ENCODE peak calls at places on chromosomes 13 and 19, in ten cellular contexts. One of them, this sample, is unnamed.

GRCh38 chr19:39544920-39545319 is 5.0 kb upstream of the EID2 start:
- DNase-seq in right atrium auricular region: no peak
- DNase-seq in SJSA1: no peak
- DNase-seq in MV-4-11: peak; percentile 57
- DNase-seq in NCI-H748 treated with DMSO at 0.1 percent for 48 hours: no peak
- DNase-seq in K562: no peak
- DNase-seq in substantia nigra: no peak
- DNase-seq in HL-60: no peak
- DNase-seq in esophagus squamous epithelium: no peak
- DNase-seq in stimulated activated CD4-positive, alpha-beta T cell treated with anti-CD3 and anti-CD28 coated beads, Interleukin-4, amount 100 ng/mL, for 48 hours: no peak
- DNase-seq in this sample: no peak

GRCh38 chr13:20964904-20965303 is 62.4 kb upstream of the XPO4 start:
- DNase-seq in HL-60: no peak
- DNase-seq in SJSA1: no peak
- DNase-seq in NCI-H748 treated with DMSO at 0.1 percent for 48 hours: no peak
- DNase-seq in right atrium auricular region: no peak
- DNase-seq in substantia nigra: no peak
- DNase-seq in stimulated activated CD4-positive, alpha-beta T cell treated with anti-CD3 and anti-CD28 coated beads, Interleukin-4, amount 100 ng/mL, for 48 hours: no peak
- DNase-seq in esophagus squamous epithelium: no peak
- DNase-seq in MV-4-11: no peak
- DNase-seq in K562: no peak
- DNase-seq in this sample: no peak

GRCh38 chr13:109483369-109483768 is 303.0 kb downstream of the IRS2 start:
- DNase-seq in SJSA1: no peak
- DNase-seq in HL-60: no peak
- DNase-seq in stimulated activated CD4-positive, alpha-beta T cell treated with anti-CD3 and anti-CD28 coated beads, Interleukin-4, amount 100 ng/mL, for 48 hours: no peak
- DNase-seq in right atrium auricular region: no peak
- DNase-seq in esophagus squamous epithelium: no peak
- DNase-seq in K562: no peak
- DNase-seq in substantia nigra: no peak
- DNase-seq in MV-4-11: no peak
- DNase-seq in NCI-H748 treated with DMSO at 0.1 percent for 48 hours: no peak
- DNase-seq in this sample: no peak

GRCh38 chr13:21675095-21676007 is 4.5 kb downstream of the FGF9 start:
- DNase-seq in MV-4-11: no peak
- DNase-seq in right atrium auricular region: no peak
- DNase-seq in NCI-H748 treated with DMSO at 0.1 percent for 48 hours: peak; percentile 89
- DNase-seq in SJSA1: no peak
- DNase-seq in substantia nigra: peak; percentile 82
- DNase-seq in HL-60: no peak
- DNase-seq in stimulated activated CD4-positive, alpha-beta T cell treated with anti-CD3 and anti-CD28 coated beads, Interleukin-4, amount 100 ng/mL, for 48 hours: no peak
- DNase-seq in K562: no peak
- DNase-seq in esophagus squamous epithelium: no peak
- DNase-seq in this sample: peak; percentile 55

GRCh38 chr19:54158812-54159351 is 639 bp downstream of the LENG1 start:
- DNase-seq in right atrium auricular region: no peak
- DNase-seq in substantia nigra: no peak
- DNase-seq in stimulated activated CD4-positive, alpha-beta T cell treated with anti-CD3 and anti-CD28 coated beads, Interleukin-4, amount 100 ng/mL, for 48 hours: no peak
- DNase-seq in HL-60: no peak
- DNase-seq in SJSA1: no peak
- DNase-seq in esophagus squamous epithelium: no peak
- DNase-seq in NCI-H748 treated with DMSO at 0.1 percent for 48 hours: no peak
- DNase-seq in K562: no peak
- DNase-seq in MV-4-11: peak; percentile 76
- DNase-seq in this sample: no peak

GRCh38 chr13:21686761-21687391 is 16.0 kb downstream of the FGF9 start:
- DNase-seq in NCI-H748 treated with DMSO at 0.1 percent for 48 hours: no peak
- DNase-seq in substantia nigra: no peak
- DNase-seq in HL-60: no peak
- DNase-seq in stimulated activated CD4-positive, alpha-beta T cell treated with anti-CD3 and anti-CD28 coated beads, Interleukin-4, amount 100 ng/mL, for 48 hours: no peak
- DNase-seq in esophagus squamous epithelium: no peak
- DNase-seq in MV-4-11: no peak
- DNase-seq in K562: no peak
- DNase-seq in right atrium auricular region: no peak
- DNase-seq in SJSA1: no peak
- DNase-seq in this sample: no peak

GRCh38 chr13:100544866-100545683 is 43.5 kb downstream of the GGACT start:
- DNase-seq in esophagus squamous epithelium: no peak
- DNase-seq in HL-60: no peak
- DNase-seq in right atrium auricular region: no peak
- DNase-seq in MV-4-11: no peak
- DNase-seq in SJSA1: no peak
- DNase-seq in stimulated activated CD4-positive, alpha-beta T cell treated with anti-CD3 and anti-CD28 coated beads, Interleukin-4, amount 100 ng/mL, for 48 hours: no peak
- DNase-seq in K562: no peak
- DNase-seq in substantia nigra: peak; percentile 89
- DNase-seq in NCI-H748 treated with DMSO at 0.1 percent for 48 hours: no peak
- DNase-seq in this sample: peak; percentile 69

GRCh38 chr13:52615817-52616216 is 26.4 kb upstream of the HNRNPA1L2 start:
- DNase-seq in HL-60: no peak
- DNase-seq in esophagus squamous epithelium: no peak
- DNase-seq in NCI-H748 treated with DMSO at 0.1 percent for 48 hours: no peak
- DNase-seq in stimulated activated CD4-positive, alpha-beta T cell treated with anti-CD3 and anti-CD28 coated beads, Interleukin-4, amount 100 ng/mL, for 48 hours: no peak
- DNase-seq in MV-4-11: peak; percentile 50
- DNase-seq in right atrium auricular region: no peak
- DNase-seq in SJSA1: no peak
- DNase-seq in substantia nigra: no peak
- DNase-seq in K562: peak; percentile 12
- DNase-seq in this sample: no peak

GRCh38 chr19:18500820-18501219 is 21.1 kb downstream of the ELL start:
- DNase-seq in SJSA1: no peak
- DNase-seq in stimulated activated CD4-positive, alpha-beta T cell treated with anti-CD3 and anti-CD28 coated beads, Interleukin-4, amount 100 ng/mL, for 48 hours: no peak
- DNase-seq in right atrium auricular region: peak; percentile 70
- DNase-seq in substantia nigra: peak; percentile 87
- DNase-seq in HL-60: no peak
- DNase-seq in K562: no peak
- DNase-seq in NCI-H748 treated with DMSO at 0.1 percent for 48 hours: no peak
- DNase-seq in esophagus squamous epithelium: no peak
- DNase-seq in MV-4-11: no peak
- DNase-seq in this sample: no peak

GRCh38 chr13:37418490-37418889 is 180.1 kb downstream of the POSTN start:
- DNase-seq in NCI-H748 treated with DMSO at 0.1 percent for 48 hours: no peak
- DNase-seq in substantia nigra: no peak
- DNase-seq in right atrium auricular region: no peak
- DNase-seq in esophagus squamous epithelium: no peak
- DNase-seq in SJSA1: no peak
- DNase-seq in stimulated activated CD4-positive, alpha-beta T cell treated with anti-CD3 and anti-CD28 coated beads, Interleukin-4, amount 100 ng/mL, for 48 hours: no peak
- DNase-seq in HL-60: no peak
- DNase-seq in MV-4-11: no peak
- DNase-seq in K562: no peak
- DNase-seq in this sample: no peak